ENCODE peak calls at places on chromosomes 1 and 21, in six cellular contexts. M is PC-9, O is left lung, E is endodermal cell, T is heart left ventricle, N is heart right ventricle. S is an unnamed sample. For H3K4me1, the result is how much of the 10 kb centered on the place peaks cover.

GRCh38 chr1:155139895-155140629 is at the start of gene DPM3:
- DNase-seq in M (peak), O (peak), E (peak), T (peak), N (peak), S (peak)

GRCh38 chr1:42934541-42935312 is 23.9 kb downstream of the SLC2A1 start:
- DNase-seq in M (no peak), O (peak), E (peak), T (no peak), N (no peak), S (peak)

GRCh38 chr1:214685906-214686305 is 82.9 kb downstream of the CENPF start:
- DNase-seq in M (no peak), O (no peak), E (no peak), T (no peak), N (no peak), S (no peak)

GRCh38 chr1:95282496-95282850 is 48.5 kb downstream of the RWDD3 start:
- DNase-seq in M (no peak), O (no peak), E (no peak), T (no peak), N (no peak), S (no peak)

GRCh38 chr21:45644041-45644906 is 749 bp downstream of the PCBP3 start:
- DNase-seq in M (no peak), O (no peak), E (no peak), T (no peak), N (peak), S (no peak)

GRCh38 chr1:186513526-186513925 is 52.6 kb upstream of the PDC start:
- DNase-seq in M (no peak), O (no peak), E (no peak), T (no peak), N (no peak), S (no peak)

GRCh38 chr1:109906160-109906838 is 4.3 kb upstream of the CSF1 start:
- DNase-seq in M (no peak), O (no peak), E (no peak), T (no peak), N (no peak), S (no peak)

GRCh38 chr1:41315482-41315823 is 45.8 kb upstream of the FOXO6 start:
- DNase-seq in M (no peak), O (no peak), E (no peak), T (no peak), N (no peak), S (no peak)

GRCh38 chr1:57897581-57897980 is 473.7 kb upstream of the DAB1 start:
- DNase-seq in M (no peak), O (no peak), E (no peak), T (no peak), N (no peak), S (no peak)

GRCh38 chr1:24770891-24771290 is 25.6 kb downstream of the CLIC4 start:
- DNase-seq in M (no peak), O (no peak), E (no peak), T (no peak), N (no peak), S (no peak)

GRCh38 chr1:24773618-24774017 is 28.4 kb downstream of the CLIC4 start:
- DNase-seq in M (no peak), O (no peak), E (no peak), T (no peak), N (no peak), S (no peak)

GRCh38 chr1:24768873-24769605 is 23.8 kb downstream of the CLIC4 start:
- DNase-seq in M (no peak), O (no peak), E (no peak), T (no peak), N (no peak), S (no peak)

GRCh38 chr1:24769656-24770651 is 24.7 kb downstream of the CLIC4 start:
- DNase-seq in M (peak), O (no peak), E (no peak), T (no peak), N (no peak), S (no peak)

DNA sequence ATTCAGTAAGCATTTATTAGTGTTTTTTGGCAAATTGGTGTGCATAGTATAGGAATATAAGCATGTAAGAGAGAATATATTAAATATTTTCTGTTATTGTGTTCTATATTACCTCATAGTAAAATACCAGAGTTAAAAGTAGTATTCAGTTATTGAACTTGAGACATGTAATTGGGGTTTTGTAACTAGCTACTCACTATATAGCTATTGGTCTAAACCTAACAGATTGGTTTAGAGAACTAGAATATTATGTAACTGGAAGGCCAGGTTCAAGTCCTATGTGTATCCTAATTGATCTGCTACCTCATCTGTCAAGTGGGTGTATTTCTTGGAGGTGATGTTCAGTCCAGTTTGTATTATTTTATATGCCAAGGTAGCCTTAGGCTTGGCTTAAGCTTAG is 26.3 kb downstream of the CLIC4 start:
- DNase-seq in M (no peak), O (no peak), E (no peak), T (no peak), N (no peak), S (no peak)
- H3K4me1 ChIP-seq in M (under half), O (under half), E (under half), T (half or more), N (under half), S (half or more)

DNA sequence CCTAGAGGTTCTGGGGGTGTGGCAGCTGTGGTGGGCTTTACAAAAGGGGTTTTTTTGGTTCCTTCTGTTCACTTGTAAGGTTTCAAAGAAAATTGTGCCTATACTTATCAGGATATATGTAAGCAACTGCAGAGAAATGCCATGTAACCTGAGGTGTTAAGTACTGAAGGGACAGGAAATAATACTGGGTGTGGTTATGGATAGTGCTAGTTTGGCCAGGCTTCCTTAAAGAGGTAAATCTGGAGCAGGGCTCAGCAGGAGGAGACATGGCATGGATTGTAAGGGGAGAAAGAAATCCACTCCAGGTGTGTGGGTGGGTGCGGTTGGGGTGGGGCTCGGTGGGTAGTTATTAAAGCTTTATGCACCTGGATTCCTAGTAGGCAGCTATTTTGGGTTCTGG is 28.3 kb downstream of the KIRREL1 start:
- DNase-seq in M (no peak), O (no peak), E (no peak), T (no peak), N (no peak), S (no peak)
- H3K4me1 ChIP-seq in M (half or more), O (half or more), E (under half), T (half or more), N (half or more), S (half or more)

DNA sequence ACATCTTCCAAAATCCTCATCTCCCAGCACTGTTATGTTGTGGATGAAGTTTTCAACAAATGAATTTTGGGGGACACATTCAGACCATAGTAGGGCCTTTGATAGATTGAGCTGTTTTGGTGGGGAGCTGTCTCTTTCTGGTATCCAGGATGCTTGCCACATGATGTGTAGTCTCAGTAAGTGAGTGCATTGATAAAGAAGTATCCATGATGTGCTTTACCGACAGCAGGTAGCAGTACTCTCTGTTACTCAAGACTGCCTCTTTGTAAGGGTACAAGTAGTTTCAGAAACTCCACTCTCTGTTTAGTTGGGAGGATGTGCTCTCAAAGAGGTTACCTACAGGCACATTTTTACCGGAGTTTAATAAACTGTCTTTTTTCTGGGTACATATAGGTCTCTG is 26.5 kb downstream of the DYRK1A start:
- DNase-seq in M (no peak), O (no peak), E (no peak), T (no peak), N (no peak), S (no peak)
- H3K4me1 ChIP-seq in M (under half), O (under half), E (under half), T (half or more), N (half or more), S (under half)

GRCh38 chr1:22828151-22828817 is 117.6 kb downstream of the EPHB2 start:
- DNase-seq in M (no peak), O (no peak), E (no peak), T (no peak), N (no peak), S (no peak)
- H3K4me1 ChIP-seq in M (half or more), O (under half), E (under half), T (under half), N (under half), S (under half)

GRCh38 chr1:67735806-67736627 is 51.0 kb downstream of the GADD45A start:
- DNase-seq in M (peak), O (peak), E (no peak), T (peak), N (peak), S (peak)
- H3K4me1 ChIP-seq in M (under half), O (under half), E (under half), T (under half), N (under half), S (under half)

DNA sequence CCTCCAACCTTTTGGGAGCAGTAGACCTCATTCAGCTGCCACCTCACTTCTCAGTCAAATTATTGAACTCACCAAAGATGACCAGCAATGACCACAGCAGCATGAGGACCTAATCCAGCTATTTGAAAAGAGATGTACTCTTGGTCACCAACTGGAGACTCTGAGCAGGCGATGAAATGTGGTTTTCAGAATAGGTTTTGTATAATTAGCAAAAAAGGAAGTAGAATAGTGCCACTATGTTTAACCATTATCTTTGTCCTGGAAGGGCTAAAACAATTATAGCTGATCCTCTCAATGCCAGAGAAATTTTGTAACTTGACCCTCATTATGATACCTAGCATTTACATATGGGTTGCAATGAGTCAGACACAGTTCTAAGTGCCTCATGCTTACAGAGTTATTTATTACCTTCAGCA is at the start of gene FCRL2:
- DNase-seq in M (no peak), O (no peak), E (no peak), T (no peak), N (no peak), S (no peak)
- H3K4me1 ChIP-seq in M (under half), O (under half), E (under half), T (under half), N (under half), S (under half)

GRCh38 chr1:61090546-61090945 is 8.2 kb downstream of the NFIA start:
- DNase-seq in M (no peak), O (no peak), E (no peak), T (no peak), N (no peak), S (no peak)
- H3K4me1 ChIP-seq in M (under half), O (under half), E (under half), T (half or more), N (half or more), S (under half)

GRCh38 chr1:22821027-22821426 is 110.4 kb downstream of the EPHB2 start:
- DNase-seq in M (no peak), O (no peak), E (no peak), T (no peak), N (no peak), S (no peak)
- H3K4me1 ChIP-seq in M (under half), O (under half), E (under half), T (under half), N (under half), S (under half)

GRCh38 chr1:24749257-24749656 is 4.0 kb downstream of the CLIC4 start:
- DNase-seq in M (no peak), O (no peak), E (no peak), T (no peak), N (no peak), S (no peak)
- H3K4me1 ChIP-seq in M (under half), O (under half), E (under half), T (half or more), N (half or more), S (under half)

GRCh38 chr21:41361053-41361785 is 608 bp upstream of the MX2 start:
- DNase-seq in M (no peak), O (no peak), E (peak), T (no peak), N (no peak), S (no peak)
- H3K4me1 ChIP-seq in M (under half), O (under half), E (under half), T (under half), N (under half), S (under half)

S was measured in ascending aorta.